ENCODE peak calls at places on chromosome 7, in nine cellular contexts. B, L, D, A, T, C, G, E and M are unnamed samples.

GRCh38 chr7:33692956-33693355 is 212.4 kb upstream of the BMPER start:
- DNase-seq in A (no peak), T (no peak), C (no peak), G (no peak), L (peak; percentile 44), D (peak; percentile 87), B (no peak), E (no peak), M (no peak)

GRCh38 chr7:148915211-148915610 is 31.1 kb upstream of the EZH2 start:
- DNase-seq in G (no peak), T (peak; percentile 66), A (no peak), E (no peak), L (no peak), C (no peak), D (no peak), B (no peak), M (no peak)

GRCh38 chr7:16644624-16644986 is 949 bp downstream of the ANKMY2 start:
- DNase-seq in B (no peak), L (no peak), E (peak; percentile 46), G (peak; percentile 60), C (peak; percentile 72), D (peak; percentile 81), A (peak; percentile 30), T (peak; percentile 87), M (no peak)

GRCh38 chr7:106484562-106484961 is 176.4 kb downstream of the CCDC71L start:
- DNase-seq in B (no peak), D (peak; percentile 68), L (no peak), E (no peak), C (no peak), G (peak; percentile 87), A (no peak), T (no peak), M (no peak)

GRCh38 chr7:30918676-30919075 is 7.0 kb downstream of the AQP1 start:
- DNase-seq in T (no peak), L (no peak), A (no peak), D (no peak), C (peak; percentile 41), B (no peak), G (peak; percentile 59), E (no peak), M (no peak)

GRCh38 chr7:106717997-106718871 is 57.3 kb upstream of the CCDC71L start:
- DNase-seq in A (no peak), B (peak; percentile 76), L (peak; percentile 95), G (peak; percentile 95), C (no peak), T (peak; percentile 89), D (peak; percentile 98), E (peak; percentile 54), M (no peak)

GRCh38 chr7:138958026-138958956 is 22.9 kb downstream of the KIAA1549 start:
- DNase-seq in A (no peak), G (peak; percentile 63), C (no peak), E (no peak), B (no peak), L (peak; percentile 44), T (no peak), D (no peak), M (no peak)

GRCh38 chr7:42167206-42167913 is 69.6 kb downstream of the GLI3 start:
- DNase-seq in T (no peak), B (no peak), G (peak; percentile 66), C (no peak), A (no peak), L (no peak), D (peak; percentile 57), E (no peak), M (no peak)

GRCh38 chr7:142371586-142372377 is 113.9 kb upstream of the PRSS58 start:
- DNase-seq in T (no peak), B (no peak), A (no peak), L (no peak), G (peak; percentile 29), E (no peak), C (no peak), D (no peak), M (no peak)

GRCh38 chr7:139094596-139094995 is 14.9 kb downstream of the ZC3HAV1 start:
- DNase-seq in B (no peak), C (no peak), G (peak; percentile 29), E (no peak), L (no peak), D (no peak), A (peak; percentile 54), T (peak; percentile 75), M (no peak)

GRCh38 chr7:111049971-111050680 is 40.8 kb upstream of the LRRN3 start:
- DNase-seq in B (no peak), C (no peak), D (no peak), A (no peak), E (no peak), G (no peak), L (no peak), T (no peak), M (no peak)

GRCh38 chr7:142908921-142909870 is 23.7 kb upstream of the TRPV6 start:
- DNase-seq in B (no peak), T (no peak), D (no peak), C (no peak), L (no peak), A (peak; percentile 43), G (peak; percentile 42), E (no peak), M (peak; percentile 26)

GRCh38 chr7:27994639-27995038 is 186.0 kb downstream of the JAZF1 start:
- DNase-seq in A (peak; percentile 38), C (no peak), E (no peak), T (no peak), L (no peak), D (peak; percentile 66), G (peak; percentile 25), B (no peak), M (no peak)

GRCh38 chr7:144671429-144671828 is 164.4 kb downstream of the TPK1 start:
- DNase-seq in B (no peak), A (no peak), C (no peak), L (no peak), T (no peak), G (no peak), D (no peak), E (no peak), M (no peak)

GRCh38 chr7:129949292-129950133 is 3.2 kb downstream of the UBE2H start:
- DNase-seq in E (no peak), D (peak; percentile 89), C (peak; percentile 32), B (peak; percentile 74), G (peak; percentile 97), T (peak; percentile 66), A (no peak), L (no peak), M (no peak)

GRCh38 chr7:150514748-150515222 is at the start of gene GIMAP7:
- DNase-seq in D (no peak), B (no peak), L (peak; percentile 26), E (no peak), G (no peak), A (no peak), T (peak; percentile 79), C (no peak), M (no peak)

GRCh38 chr7:23449941-23450340 is 20.4 kb downstream of the IGF2BP3 start:
- DNase-seq in G (no peak), B (no peak), A (no peak), T (no peak), C (no peak), L (no peak), D (peak; percentile 23), E (no peak), M (no peak)

GRCh38 chr7:121339082-121339481 is 10.3 kb downstream of the WNT16 start:
- DNase-seq in A (no peak), B (no peak), L (no peak), C (no peak), E (no peak), T (no peak), G (no peak), D (no peak), M (no peak)